ENCODE peak calls at places on chromosomes 13 and 19, in seven cellular contexts. One of them, this sample, is unnamed.

GRCh38 chr19:28495046-28495445 is 717.9 kb downstream of the UQCRFS1 start:
- DNase-seq in amygdala: no peak
- DNase-seq in occipital lobe: no peak
- DNase-seq in cerebellar nuclear complex: no peak
- DNase-seq in choroid plexus epithelial cell: peak
- DNase-seq in OCI-LY7: no peak
- DNase-seq in activated T-helper 1 cell treated with anti-CD3 and anti-CD28 coated beads, Interleukin-12 subunit alpha, Interleukin-12 subunit beta, Interleukin-2, Interleukin-4 antibody, amounts not matched to agents 30 ng/mL and 10 ng/mL and 1 ng/mL, durations not matched to agents 14 hours and 24 hours and 36 hours: no peak
- DNase-seq in this sample: no peak

GRCh38 chr13:71645467-71645866 is 221.5 kb downstream of the DACH1 start:
- DNase-seq in amygdala: no peak
- DNase-seq in occipital lobe: no peak
- DNase-seq in cerebellar nuclear complex: no peak
- DNase-seq in choroid plexus epithelial cell: no peak
- DNase-seq in OCI-LY7: no peak
- DNase-seq in activated T-helper 1 cell treated with anti-CD3 and anti-CD28 coated beads, Interleukin-12 subunit alpha, Interleukin-12 subunit beta, Interleukin-2, Interleukin-4 antibody, amounts not matched to agents 30 ng/mL and 10 ng/mL and 1 ng/mL, durations not matched to agents 14 hours and 24 hours and 36 hours: no peak
- DNase-seq in this sample: no peak

GRCh38 chr13:44884076-44884729 is 105.1 kb downstream of the NUFIP1 start:
- DNase-seq in amygdala: no peak
- DNase-seq in occipital lobe: no peak
- DNase-seq in cerebellar nuclear complex: no peak
- DNase-seq in choroid plexus epithelial cell: peak
- DNase-seq in OCI-LY7: no peak
- DNase-seq in activated T-helper 1 cell treated with anti-CD3 and anti-CD28 coated beads, Interleukin-12 subunit alpha, Interleukin-12 subunit beta, Interleukin-2, Interleukin-4 antibody, amounts not matched to agents 30 ng/mL and 10 ng/mL and 1 ng/mL, durations not matched to agents 14 hours and 24 hours and 36 hours: no peak
- DNase-seq in this sample: no peak

GRCh38 chr13:37059136-37059847 is at the start of gene SUPT20H:
- DNase-seq in amygdala: peak
- DNase-seq in occipital lobe: peak
- DNase-seq in cerebellar nuclear complex: peak
- DNase-seq in choroid plexus epithelial cell: peak
- DNase-seq in OCI-LY7: peak
- DNase-seq in activated T-helper 1 cell treated with anti-CD3 and anti-CD28 coated beads, Interleukin-12 subunit alpha, Interleukin-12 subunit beta, Interleukin-2, Interleukin-4 antibody, amounts not matched to agents 30 ng/mL and 10 ng/mL and 1 ng/mL, durations not matched to agents 14 hours and 24 hours and 36 hours: peak
- DNase-seq in this sample: peak

GRCh38 chr13:28753208-28753892 is 34.6 kb upstream of the SLC46A3 start:
- DNase-seq in amygdala: no peak
- DNase-seq in occipital lobe: no peak
- DNase-seq in cerebellar nuclear complex: no peak
- DNase-seq in choroid plexus epithelial cell: peak
- DNase-seq in OCI-LY7: no peak
- DNase-seq in activated T-helper 1 cell treated with anti-CD3 and anti-CD28 coated beads, Interleukin-12 subunit alpha, Interleukin-12 subunit beta, Interleukin-2, Interleukin-4 antibody, amounts not matched to agents 30 ng/mL and 10 ng/mL and 1 ng/mL, durations not matched to agents 14 hours and 24 hours and 36 hours: no peak
- DNase-seq in this sample: no peak

GRCh38 chr19:58053480-58054156 is 5.5 kb upstream of the ZNF135 start:
- DNase-seq in amygdala: no peak
- DNase-seq in occipital lobe: no peak
- DNase-seq in cerebellar nuclear complex: no peak
- DNase-seq in choroid plexus epithelial cell: no peak
- DNase-seq in OCI-LY7: no peak
- DNase-seq in activated T-helper 1 cell treated with anti-CD3 and anti-CD28 coated beads, Interleukin-12 subunit alpha, Interleukin-12 subunit beta, Interleukin-2, Interleukin-4 antibody, amounts not matched to agents 30 ng/mL and 10 ng/mL and 1 ng/mL, durations not matched to agents 14 hours and 24 hours and 36 hours: no peak
- DNase-seq in this sample: no peak

GRCh38 chr13:106612688-106613087 is 44.8 kb upstream of the ARGLU1 start:
- DNase-seq in amygdala: no peak
- DNase-seq in occipital lobe: no peak
- DNase-seq in cerebellar nuclear complex: no peak
- DNase-seq in choroid plexus epithelial cell: peak
- DNase-seq in OCI-LY7: no peak
- DNase-seq in activated T-helper 1 cell treated with anti-CD3 and anti-CD28 coated beads, Interleukin-12 subunit alpha, Interleukin-12 subunit beta, Interleukin-2, Interleukin-4 antibody, amounts not matched to agents 30 ng/mL and 10 ng/mL and 1 ng/mL, durations not matched to agents 14 hours and 24 hours and 36 hours: no peak
- DNase-seq in this sample: no peak

GRCh38 chr13:77300176-77301141 is 26.4 kb downstream of the MYCBP2 start:
- DNase-seq in amygdala: no peak
- DNase-seq in occipital lobe: no peak
- DNase-seq in cerebellar nuclear complex: no peak
- DNase-seq in choroid plexus epithelial cell: peak
- DNase-seq in OCI-LY7: peak
- DNase-seq in activated T-helper 1 cell treated with anti-CD3 and anti-CD28 coated beads, Interleukin-12 subunit alpha, Interleukin-12 subunit beta, Interleukin-2, Interleukin-4 antibody, amounts not matched to agents 30 ng/mL and 10 ng/mL and 1 ng/mL, durations not matched to agents 14 hours and 24 hours and 36 hours: no peak
- DNase-seq in this sample: no peak

GRCh38 chr13:19618925-19619324 is 14.5 kb upstream of the MPHOSPH8 start:
- DNase-seq in amygdala: no peak
- DNase-seq in occipital lobe: no peak
- DNase-seq in cerebellar nuclear complex: no peak
- DNase-seq in choroid plexus epithelial cell: peak
- DNase-seq in OCI-LY7: peak
- DNase-seq in activated T-helper 1 cell treated with anti-CD3 and anti-CD28 coated beads, Interleukin-12 subunit alpha, Interleukin-12 subunit beta, Interleukin-2, Interleukin-4 antibody, amounts not matched to agents 30 ng/mL and 10 ng/mL and 1 ng/mL, durations not matched to agents 14 hours and 24 hours and 36 hours: no peak
- DNase-seq in this sample: no peak

GRCh38 chr19:12987781-12988180 is 7.5 kb upstream of the NFIX start:
- DNase-seq in amygdala: no peak
- DNase-seq in occipital lobe: no peak
- DNase-seq in cerebellar nuclear complex: no peak
- DNase-seq in choroid plexus epithelial cell: no peak
- DNase-seq in OCI-LY7: peak
- DNase-seq in activated T-helper 1 cell treated with anti-CD3 and anti-CD28 coated beads, Interleukin-12 subunit alpha, Interleukin-12 subunit beta, Interleukin-2, Interleukin-4 antibody, amounts not matched to agents 30 ng/mL and 10 ng/mL and 1 ng/mL, durations not matched to agents 14 hours and 24 hours and 36 hours: no peak
- DNase-seq in this sample: peak

GRCh38 chr13:29888306-29888705 is 37.9 kb upstream of the UBL3 start:
- DNase-seq in amygdala: no peak
- DNase-seq in occipital lobe: no peak
- DNase-seq in cerebellar nuclear complex: no peak
- DNase-seq in choroid plexus epithelial cell: peak
- DNase-seq in OCI-LY7: no peak
- DNase-seq in activated T-helper 1 cell treated with anti-CD3 and anti-CD28 coated beads, Interleukin-12 subunit alpha, Interleukin-12 subunit beta, Interleukin-2, Interleukin-4 antibody, amounts not matched to agents 30 ng/mL and 10 ng/mL and 1 ng/mL, durations not matched to agents 14 hours and 24 hours and 36 hours: no peak
- DNase-seq in this sample: no peak

GRCh38 chr13:98427331-98427995 is 149.4 kb downstream of the STK24 start:
- DNase-seq in amygdala: no peak
- DNase-seq in occipital lobe: no peak
- DNase-seq in cerebellar nuclear complex: peak
- DNase-seq in choroid plexus epithelial cell: no peak
- DNase-seq in OCI-LY7: no peak
- DNase-seq in activated T-helper 1 cell treated with anti-CD3 and anti-CD28 coated beads, Interleukin-12 subunit alpha, Interleukin-12 subunit beta, Interleukin-2, Interleukin-4 antibody, amounts not matched to agents 30 ng/mL and 10 ng/mL and 1 ng/mL, durations not matched to agents 14 hours and 24 hours and 36 hours: no peak
- DNase-seq in this sample: no peak

GRCh38 chr13:76852991-76853390 is 33.2 kb downstream of the KCTD12 start:
- DNase-seq in amygdala: no peak
- DNase-seq in occipital lobe: no peak
- DNase-seq in cerebellar nuclear complex: no peak
- DNase-seq in choroid plexus epithelial cell: peak
- DNase-seq in OCI-LY7: no peak
- DNase-seq in activated T-helper 1 cell treated with anti-CD3 and anti-CD28 coated beads, Interleukin-12 subunit alpha, Interleukin-12 subunit beta, Interleukin-2, Interleukin-4 antibody, amounts not matched to agents 30 ng/mL and 10 ng/mL and 1 ng/mL, durations not matched to agents 14 hours and 24 hours and 36 hours: no peak
- DNase-seq in this sample: no peak

GRCh38 chr19:53808710-53809125 is 15.4 kb downstream of the NLRP12 start:
- DNase-seq in amygdala: no peak
- DNase-seq in occipital lobe: no peak
- DNase-seq in cerebellar nuclear complex: no peak
- DNase-seq in choroid plexus epithelial cell: peak
- DNase-seq in OCI-LY7: peak
- DNase-seq in activated T-helper 1 cell treated with anti-CD3 and anti-CD28 coated beads, Interleukin-12 subunit alpha, Interleukin-12 subunit beta, Interleukin-2, Interleukin-4 antibody, amounts not matched to agents 30 ng/mL and 10 ng/mL and 1 ng/mL, durations not matched to agents 14 hours and 24 hours and 36 hours: no peak
- DNase-seq in this sample: no peak

GRCh38 chr19:38316477-38317067 is 825 bp upstream of the YIF1B start:
- DNase-seq in amygdala: no peak
- DNase-seq in occipital lobe: no peak
- DNase-seq in cerebellar nuclear complex: no peak
- DNase-seq in choroid plexus epithelial cell: no peak
- DNase-seq in OCI-LY7: no peak
- DNase-seq in activated T-helper 1 cell treated with anti-CD3 and anti-CD28 coated beads, Interleukin-12 subunit alpha, Interleukin-12 subunit beta, Interleukin-2, Interleukin-4 antibody, amounts not matched to agents 30 ng/mL and 10 ng/mL and 1 ng/mL, durations not matched to agents 14 hours and 24 hours and 36 hours: no peak
- DNase-seq in this sample: no peak

GRCh38 chr13:114027046-114027760 is 53.3 kb upstream of the C13orf46 start:
- DNase-seq in amygdala: no peak
- DNase-seq in occipital lobe: no peak
- DNase-seq in cerebellar nuclear complex: no peak
- DNase-seq in choroid plexus epithelial cell: peak
- DNase-seq in OCI-LY7: peak
- DNase-seq in activated T-helper 1 cell treated with anti-CD3 and anti-CD28 coated beads, Interleukin-12 subunit alpha, Interleukin-12 subunit beta, Interleukin-2, Interleukin-4 antibody, amounts not matched to agents 30 ng/mL and 10 ng/mL and 1 ng/mL, durations not matched to agents 14 hours and 24 hours and 36 hours: no peak
- DNase-seq in this sample: no peak

GRCh38 chr19:37928527-37929286 is 21.7 kb downstream of the SIPA1L3 start:
- DNase-seq in amygdala: no peak
- DNase-seq in occipital lobe: no peak
- DNase-seq in cerebellar nuclear complex: no peak
- DNase-seq in choroid plexus epithelial cell: no peak
- DNase-seq in OCI-LY7: peak
- DNase-seq in activated T-helper 1 cell treated with anti-CD3 and anti-CD28 coated beads, Interleukin-12 subunit alpha, Interleukin-12 subunit beta, Interleukin-2, Interleukin-4 antibody, amounts not matched to agents 30 ng/mL and 10 ng/mL and 1 ng/mL, durations not matched to agents 14 hours and 24 hours and 36 hours: no peak
- DNase-seq in this sample: no peak

GRCh38 chr13:57633141-57633949 is 1.8 kb downstream of the PCDH17 start:
- DNase-seq in amygdala: peak
- DNase-seq in occipital lobe: peak
- DNase-seq in cerebellar nuclear complex: no peak
- DNase-seq in choroid plexus epithelial cell: no peak
- DNase-seq in OCI-LY7: no peak
- DNase-seq in activated T-helper 1 cell treated with anti-CD3 and anti-CD28 coated beads, Interleukin-12 subunit alpha, Interleukin-12 subunit beta, Interleukin-2, Interleukin-4 antibody, amounts not matched to agents 30 ng/mL and 10 ng/mL and 1 ng/mL, durations not matched to agents 14 hours and 24 hours and 36 hours: no peak
- DNase-seq in this sample: no peak

GRCh38 chr19:31139871-31140505 is 209.2 kb downstream of the TSHZ3 start:
- DNase-seq in amygdala: no peak
- DNase-seq in occipital lobe: no peak
- DNase-seq in cerebellar nuclear complex: no peak
- DNase-seq in choroid plexus epithelial cell: peak
- DNase-seq in OCI-LY7: no peak
- DNase-seq in activated T-helper 1 cell treated with anti-CD3 and anti-CD28 coated beads, Interleukin-12 subunit alpha, Interleukin-12 subunit beta, Interleukin-2, Interleukin-4 antibody, amounts not matched to agents 30 ng/mL and 10 ng/mL and 1 ng/mL, durations not matched to agents 14 hours and 24 hours and 36 hours: no peak
- DNase-seq in this sample: no peak

GRCh38 chr13:101624210-101624922 is 171.9 kb downstream of the ITGBL1 start:
- DNase-seq in amygdala: no peak
- DNase-seq in occipital lobe: no peak
- DNase-seq in cerebellar nuclear complex: no peak
- DNase-seq in choroid plexus epithelial cell: peak
- DNase-seq in OCI-LY7: no peak
- DNase-seq in activated T-helper 1 cell treated with anti-CD3 and anti-CD28 coated beads, Interleukin-12 subunit alpha, Interleukin-12 subunit beta, Interleukin-2, Interleukin-4 antibody, amounts not matched to agents 30 ng/mL and 10 ng/mL and 1 ng/mL, durations not matched to agents 14 hours and 24 hours and 36 hours: no peak
- DNase-seq in this sample: no peak

GRCh38 chr13:110702591-110703526 is 3.1 kb downstream of the CARS2 start:
- DNase-seq in amygdala: no peak
- DNase-seq in occipital lobe: no peak
- DNase-seq in cerebellar nuclear complex: no peak
- DNase-seq in choroid plexus epithelial cell: peak
- DNase-seq in OCI-LY7: no peak
- DNase-seq in activated T-helper 1 cell treated with anti-CD3 and anti-CD28 coated beads, Interleukin-12 subunit alpha, Interleukin-12 subunit beta, Interleukin-2, Interleukin-4 antibody, amounts not matched to agents 30 ng/mL and 10 ng/mL and 1 ng/mL, durations not matched to agents 14 hours and 24 hours and 36 hours: no peak
- DNase-seq in this sample: no peak

GRCh38 chr19:3291644-3292043 is 67.2 kb downstream of the CELF5 start:
- DNase-seq in amygdala: no peak
- DNase-seq in occipital lobe: no peak
- DNase-seq in cerebellar nuclear complex: no peak
- DNase-seq in choroid plexus epithelial cell: no peak
- DNase-seq in OCI-LY7: no peak
- DNase-seq in activated T-helper 1 cell treated with anti-CD3 and anti-CD28 coated beads, Interleukin-12 subunit alpha, Interleukin-12 subunit beta, Interleukin-2, Interleukin-4 antibody, amounts not matched to agents 30 ng/mL and 10 ng/mL and 1 ng/mL, durations not matched to agents 14 hours and 24 hours and 36 hours: no peak
- DNase-seq in this sample: no peak

This sample was measured in natural killer cell treated with Interleukin-12 subunit alpha and Interleukin-12 subunit beta and Interleukin-15 and Interleukin-18, amount 100 ng/mL, for 72 hours.